ENCODE peak calls at places on chromosomes 11 and 22, in four cellular contexts. P is heart right ventricle, H is sigmoid colon, U is HCT116. A is an unnamed sample.

GRCh38 chr11:84097186-84097585 is 811.0 kb upstream of the CCDC90B start:
- DNase-seq in P (no peak), H (no peak), U (no peak), A (no peak)

GRCh38 chr11:9716275-9717039 is 52.6 kb downstream of the SWAP70 start:
- DNase-seq in P (no peak), H (no peak), U (no peak), A (no peak)

GRCh38 chr22:22553141-22553540 is 5.9 kb downstream of the PRAME start:
- DNase-seq in P (no peak), H (no peak), U (no peak), A (no peak)

GRCh38 chr11:131977854-131978253 is 607.4 kb downstream of the NTM start:
- DNase-seq in P (no peak), H (no peak), U (no peak), A (no peak)

GRCh38 chr22:25038239-25038638 is 85.7 kb downstream of the KIAA1671 start:
- DNase-seq in P (no peak), H (no peak), U (no peak), A (no peak)

GRCh38 chr22:38218661-38219331 is 17.0 kb downstream of the MAFF start:
- DNase-seq in P (peak; percentile 70), H (peak; percentile 93), U (peak; percentile 75), A (peak; percentile 55)

GRCh38 chr11:105641433-105641832 is 31.6 kb downstream of the GRIA4 start:
- DNase-seq in P (no peak), H (no peak), U (no peak), A (no peak)

GRCh38 chr11:111039982-111040381 is 205.5 kb upstream of the POU2AF2 start:
- DNase-seq in P (no peak), H (no peak), U (no peak), A (no peak)

GRCh38 chr11:9574556-9574805 is 1.0 kb downstream of the WEE1 start:
- DNase-seq in P (peak; percentile 45), H (no peak), U (no peak), A (no peak)

GRCh38 chr22:42716649-42717127 is 4.0 kb downstream of the A4GALT start:
- DNase-seq in P (no peak), H (no peak), U (no peak), A (no peak)

GRCh38 chr11:1050581-1051355 is 14.2 kb upstream of the MUC6 start:
- DNase-seq in P (peak; percentile 74), H (peak; percentile 76), U (peak; percentile 48), A (peak; percentile 68)

GRCh38 chr22:34236527-34236926 is 316.3 kb upstream of the LARGE1 start:
- DNase-seq in P (peak; percentile 39), H (no peak), U (no peak), A (no peak)

GRCh38 chr11:72582206-72583176 is 91.7 kb downstream of the PDE2A start:
- DNase-seq in P (no peak), H (peak; percentile 52), U (no peak), A (no peak)

GRCh38 chr11:1234054-1234720 is 11.3 kb downstream of the MUC5B start:
- DNase-seq in P (peak; percentile 6), H (peak; percentile 61), U (no peak), A (peak; percentile 4)

GRCh38 chr11:108664730-108665525 is at the start of gene DDX10:
- DNase-seq in P (peak; percentile 98), H (peak; percentile 99), U (peak; percentile 97), A (peak; percentile 92)
- H3K9me3 ChIP-seq in P (no peaks in the 10 kb centered on the region), H (no peaks in the 10 kb centered on the region), U (no peaks in the 10 kb centered on the region), A (no peaks in the 10 kb centered on the region)

DNA sequence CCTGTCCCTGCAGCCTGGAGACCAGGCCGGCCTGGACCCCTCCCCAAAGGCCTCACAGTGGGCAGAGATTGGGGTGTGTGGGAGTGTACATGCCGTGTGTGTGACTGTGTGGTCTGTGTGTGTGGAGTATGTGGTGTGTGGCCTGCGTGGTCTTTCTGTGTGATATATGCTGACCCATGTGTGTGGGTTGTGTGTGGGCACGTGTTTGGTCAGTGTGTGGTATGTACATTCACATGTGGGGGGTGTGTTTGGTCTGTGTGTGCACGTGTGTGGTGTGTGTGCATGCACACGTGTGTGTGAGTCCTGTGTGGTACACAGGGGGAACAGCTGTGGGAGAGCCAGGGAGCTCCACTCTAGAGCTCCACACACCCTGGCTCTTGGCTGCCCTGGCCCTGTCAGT is 1185.1 kb downstream of the BRD1 start:
- DNase-seq in P (no peak), H (no peak), U (no peak), A (no peak)
- H3K9me3 ChIP-seq in P (no peaks in the 10 kb centered on the region), H (no peaks in the 10 kb centered on the region), U (no peaks in the 10 kb centered on the region), A (no peaks in the 10 kb centered on the region)

DNA sequence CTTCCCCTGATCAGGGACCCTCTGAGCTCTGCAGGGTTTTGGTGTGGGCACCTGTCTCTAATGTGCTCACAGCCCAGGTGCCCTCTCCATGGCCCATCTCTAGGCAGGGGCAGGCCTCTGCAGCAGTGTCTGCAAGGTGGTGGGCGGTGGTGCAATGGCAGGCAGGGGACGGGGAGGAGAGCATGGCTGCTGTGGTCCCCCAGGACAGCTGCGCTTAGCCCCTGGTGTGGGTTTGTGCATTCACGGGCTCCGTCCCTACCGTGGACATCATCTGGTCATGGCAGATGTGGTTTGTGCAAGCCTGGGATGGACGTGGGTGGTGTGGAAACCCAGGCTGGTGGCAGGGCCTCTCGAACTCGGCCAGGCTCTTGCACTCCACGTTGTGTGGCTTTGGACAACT is 443.1 kb downstream of the TBC1D22A start:
- DNase-seq in P (no peak), H (no peak), U (no peak), A (no peak)
- H3K9me3 ChIP-seq in P (no peaks in the 10 kb centered on the region), H (no peaks in the 10 kb centered on the region), U (no peaks in the 10 kb centered on the region), A (no peaks in the 10 kb centered on the region)

DNA sequence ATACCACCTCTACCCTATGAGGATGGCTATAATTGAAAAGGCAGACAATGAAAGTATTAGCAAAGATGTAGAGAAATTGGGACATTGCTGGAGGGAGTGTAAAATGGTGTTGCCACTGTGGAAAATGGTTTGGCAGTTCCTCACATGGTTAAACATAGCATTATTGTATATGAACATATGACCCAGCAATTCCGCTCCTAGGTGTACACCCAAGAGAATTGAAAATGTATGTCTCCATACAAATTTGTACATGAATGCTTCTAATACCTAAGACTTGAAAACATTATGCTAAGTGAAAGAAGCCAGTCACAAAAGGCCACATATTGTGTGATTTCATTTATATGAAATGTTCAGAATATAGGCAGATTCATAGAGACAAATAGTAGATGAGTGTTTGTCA is 10.0 kb downstream of the SLCO2B1 start:
- DNase-seq in P (no peak), H (no peak), U (no peak), A (no peak)
- H3K9me3 ChIP-seq in P (no peaks in the 10 kb centered on the region), H (no peaks in the 10 kb centered on the region), U (no peaks in the 10 kb centered on the region), A (no peaks in the 10 kb centered on the region)

GRCh38 chr11:118931576-118931975 is 5.8 kb upstream of the BCL9L start:
- DNase-seq in P (no peak), H (no peak), U (no peak), A (no peak)

GRCh38 chr11:118929496-118930151 is 3.9 kb upstream of the BCL9L start:
- DNase-seq in P (peak; percentile 82), H (peak; percentile 97), U (peak; percentile 89), A (peak; percentile 65)

GRCh38 chr11:118930152-118930712 is 4.5 kb upstream of the BCL9L start:
- DNase-seq in P (peak; percentile 77), H (peak; percentile 93), U (peak; percentile 97), A (peak; percentile 82)

GRCh38 chr11:118935381-118935780 is 9.7 kb upstream of the BCL9L start:
- DNase-seq in P (no peak), H (no peak), U (no peak), A (no peak)

GRCh38 chr11:118933486-118933885 is 7.8 kb upstream of the BCL9L start:
- DNase-seq in P (peak; percentile 24), H (peak; percentile 86), U (no peak), A (no peak)
- H3K9me3 ChIP-seq in P (no peaks in the 10 kb centered on the region), H (no peaks in the 10 kb centered on the region), U (no peaks in the 10 kb centered on the region), A (no peaks in the 10 kb centered on the region)

DNA sequence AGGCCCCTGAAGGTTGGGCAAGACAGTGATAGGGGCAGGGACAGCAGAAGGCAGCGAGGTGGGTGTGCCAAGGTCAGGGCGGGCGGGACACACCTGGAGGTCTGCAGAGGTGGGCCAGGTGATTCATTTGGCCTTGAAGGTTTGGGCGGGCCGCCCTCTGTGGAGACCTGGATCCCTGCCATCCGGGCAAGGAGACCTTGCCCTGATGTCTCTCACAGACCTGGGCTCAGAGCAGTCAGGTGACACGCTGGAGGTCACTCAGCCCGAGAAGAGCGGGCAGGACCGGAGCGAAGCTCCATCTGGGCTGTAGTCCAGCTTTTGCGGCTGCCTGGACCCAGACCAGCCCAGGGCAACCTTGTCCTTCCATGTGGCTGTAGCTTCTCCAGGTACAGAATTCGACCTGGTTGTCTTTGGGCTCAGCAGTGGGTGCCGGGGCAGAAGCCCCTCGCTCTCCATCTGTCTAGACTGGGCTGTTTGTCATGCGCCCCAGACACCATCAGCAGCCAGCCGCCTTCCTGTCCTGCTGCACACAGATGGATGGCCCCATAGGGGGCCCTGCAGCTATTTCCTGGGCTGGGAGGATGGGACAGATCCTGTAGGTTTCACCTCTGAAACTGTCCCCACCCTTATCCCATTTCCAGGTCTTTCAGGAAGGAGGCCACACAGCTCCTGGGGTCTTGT is 3.1 kb downstream of the MRGPRG start:
- DNase-seq in P (peak; percentile 8), H (peak; percentile 52), U (no peak), A (peak; percentile 4)
- H3K9me3 ChIP-seq in P (peaks cover 11% of the 10 kb centered on the region), H (no peaks in the 10 kb centered on the region), U (no peaks in the 10 kb centered on the region), A (no peaks in the 10 kb centered on the region)

GRCh38 chr11:114925591-114925990 is 247.3 kb downstream of the NXPE2 start:
- DNase-seq in P (no peak), H (no peak), U (no peak), A (no peak)
- H3K9me3 ChIP-seq in P (no peaks in the 10 kb centered on the region), H (no peaks in the 10 kb centered on the region), U (peaks cover 3% of the 10 kb centered on the region), A (no peaks in the 10 kb centered on the region)